ENCODE peak calls at places on chromosomes 7 and 10, in four cellular contexts. D is choroid plexus epithelial cell, V is skeletal muscle cell, O is cardiac fibroblast. S is an unnamed sample.

GRCh38 chr7:158802535-158803199 is 26.6 kb downstream of the ESYT2 start:
- DNase-seq in D (peak), V (no peak), O (peak), S (no peak)

GRCh38 chr7:20116869-20117268 is 100.3 kb downstream of the MACC1 start:
- DNase-seq in D (no peak), V (no peak), O (no peak), S (no peak)

GRCh38 chr10:62250594-62251198 is 17.9 kb downstream of the RTKN2 start:
- DNase-seq in D (peak), V (peak), O (peak), S (no peak)

GRCh38 chr10:99912057-99912456 is 97.7 kb downstream of the DNMBP start:
- DNase-seq in D (no peak), V (no peak), O (peak), S (no peak)

GRCh38 chr7:36261019-36261754 is 108.1 kb downstream of the EEPD1 start:
- DNase-seq in D (peak), V (peak), O (peak), S (no peak)

GRCh38 chr10:44240766-44241165 is 144.1 kb downstream of the CXCL12 start:
- DNase-seq in D (no peak), V (no peak), O (peak), S (no peak)

GRCh38 chr10:75941181-75941580 is 509.8 kb downstream of the LRMDA start:
- DNase-seq in D (no peak), V (no peak), O (no peak), S (no peak)

GRCh38 chr7:79420464-79420863 is 33.0 kb downstream of the MAGI2 start:
- DNase-seq in D (peak), V (peak), O (peak), S (no peak)

GRCh38 chr7:138885383-138886147 is 87.6 kb upstream of the ATP6V0A4 start:
- DNase-seq in D (no peak), V (no peak), O (no peak), S (no peak)

GRCh38 chr7:81769891-81770818 is at the start of gene HGF:
- DNase-seq in D (peak), V (peak), O (peak), S (peak)

GRCh38 chr10:73634397-73634796 is 6.9 kb downstream of the MYOZ1 start:
- DNase-seq in D (no peak), V (no peak), O (no peak), S (no peak)

GRCh38 chr10:59234814-59235429 is 58.5 kb downstream of the PHYHIPL start:
- DNase-seq in D (peak), V (no peak), O (peak), S (no peak)

GRCh38 chr10:130924138-130924819 is 387.2 kb downstream of the TCERG1L start:
- DNase-seq in D (no peak), V (no peak), O (no peak), S (no peak)

GRCh38 chr10:71489077-71489476 is 92.4 kb downstream of the CDH23 start:
- DNase-seq in D (no peak), V (no peak), O (no peak), S (no peak)

GRCh38 chr10:117131390-117132327 is 6.4 kb downstream of the VAX1 start:
- DNase-seq in D (no peak), V (no peak), O (no peak), S (no peak)

GRCh38 chr7:68694656-68695055 is 903.6 kb upstream of the AUTS2 start:
- DNase-seq in D (no peak), V (no peak), O (no peak), S (no peak)

GRCh38 chr7:121484089-121484763 is 88.1 kb upstream of the FAM3C start:
- DNase-seq in D (no peak), V (no peak), O (no peak), S (no peak)

GRCh38 chr7:121479466-121479865 is 83.4 kb upstream of the FAM3C start:
- DNase-seq in D (no peak), V (no peak), O (no peak), S (no peak)

GRCh38 chr7:121480058-121480457 is 84.0 kb upstream of the FAM3C start:
- DNase-seq in D (no peak), V (no peak), O (no peak), S (no peak)

GRCh38 chr7:121485457-121486243 is 89.5 kb upstream of the FAM3C start:
- DNase-seq in D (no peak), V (no peak), O (peak), S (no peak)

DNA sequence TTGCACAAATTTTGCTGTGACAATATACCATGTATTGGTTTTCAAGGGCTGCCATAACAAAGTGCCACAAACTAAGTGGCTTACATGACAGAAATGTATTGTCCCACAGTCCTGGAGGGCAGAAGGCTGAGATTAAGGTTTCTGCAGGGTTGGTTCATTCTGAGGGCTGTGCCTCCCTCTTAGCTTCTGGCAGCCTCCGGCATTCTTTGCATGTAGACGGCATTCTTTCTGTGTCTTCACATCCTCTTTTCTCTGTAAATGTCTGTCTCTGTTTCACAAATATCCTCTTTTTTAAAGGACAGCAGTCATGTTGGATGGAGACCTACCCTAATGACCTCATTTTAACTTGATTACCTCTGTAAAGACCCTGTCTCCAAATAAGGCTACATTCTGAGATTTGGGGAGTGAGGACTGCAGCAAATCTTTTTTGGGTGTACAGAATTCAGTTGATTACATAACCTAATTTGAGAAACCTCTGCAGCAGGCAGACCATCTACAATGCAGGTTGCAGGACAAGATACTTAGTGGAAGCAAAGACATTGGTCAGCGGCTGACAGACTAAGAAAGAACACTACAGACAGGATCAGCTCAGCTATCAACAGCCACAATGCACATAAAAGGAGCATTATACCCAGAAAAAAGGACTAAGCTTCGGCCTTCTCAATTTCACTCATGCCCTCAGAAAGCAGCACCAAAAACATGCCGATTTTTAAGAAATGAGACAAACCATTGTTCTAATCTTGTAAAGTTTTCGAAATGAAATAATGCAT is 84.6 kb upstream of the FAM3C start:
- DNase-seq in D (peak), V (no peak), O (no peak), S (no peak)
- H3K4me3 ChIP-seq in D (no peak), V (no peak), O (no peak), S (no peak)

GRCh38 chr10:14008648-14009072 is 322.1 kb downstream of the FRMD4A start:
- DNase-seq in D (peak), V (no peak), O (peak), S (no peak)

GRCh38 chr10:14009315-14010082 is 321.2 kb downstream of the FRMD4A start:
- DNase-seq in D (peak), V (peak), O (peak), S (no peak)

GRCh38 chr10:14010827-14011574 is 319.7 kb downstream of the FRMD4A start:
- DNase-seq in D (no peak), V (no peak), O (no peak), S (no peak)

GRCh38 chr10:14014423-14014822 is 316.3 kb downstream of the FRMD4A start:
- DNase-seq in D (no peak), V (no peak), O (no peak), S (no peak)

GRCh38 chr10:14010083-14010551 is 320.6 kb downstream of the FRMD4A start:
- DNase-seq in D (peak), V (peak), O (peak), S (no peak)
- H3K4me3 ChIP-seq in D (peak), V (peak), O (peak), S (peak)

GRCh38 chr7:1505731-1506550 is 1.8 kb upstream of the INTS1 start:
- DNase-seq in D (no peak), V (no peak), O (no peak), S (no peak)
- H3K4me3 ChIP-seq in D (no peak), V (no peak), O (no peak), S (no peak)

GRCh38 chr10:98380493-98381339 is 34.3 kb downstream of the PYROXD2 start:
- DNase-seq in D (no peak), V (no peak), O (no peak), S (no peak)
- H3K4me3 ChIP-seq in D (no peak), V (no peak), O (no peak), S (no peak)

GRCh38 chr10:3325954-3326353 is 153.4 kb upstream of the PITRM1 start:
- DNase-seq in D (no peak), V (no peak), O (no peak), S (no peak)

GRCh38 chr10:3324572-3324971 is 152.0 kb upstream of the PITRM1 start:
- DNase-seq in D (no peak), V (no peak), O (no peak), S (no peak)

GRCh38 chr10:3319811-3320226 is 147.2 kb upstream of the PITRM1 start:
- DNase-seq in D (no peak), V (no peak), O (no peak), S (no peak)

GRCh38 chr10:3321123-3321522 is 148.5 kb upstream of the PITRM1 start:
- DNase-seq in D (no peak), V (no peak), O (no peak), S (no peak)

DNA sequence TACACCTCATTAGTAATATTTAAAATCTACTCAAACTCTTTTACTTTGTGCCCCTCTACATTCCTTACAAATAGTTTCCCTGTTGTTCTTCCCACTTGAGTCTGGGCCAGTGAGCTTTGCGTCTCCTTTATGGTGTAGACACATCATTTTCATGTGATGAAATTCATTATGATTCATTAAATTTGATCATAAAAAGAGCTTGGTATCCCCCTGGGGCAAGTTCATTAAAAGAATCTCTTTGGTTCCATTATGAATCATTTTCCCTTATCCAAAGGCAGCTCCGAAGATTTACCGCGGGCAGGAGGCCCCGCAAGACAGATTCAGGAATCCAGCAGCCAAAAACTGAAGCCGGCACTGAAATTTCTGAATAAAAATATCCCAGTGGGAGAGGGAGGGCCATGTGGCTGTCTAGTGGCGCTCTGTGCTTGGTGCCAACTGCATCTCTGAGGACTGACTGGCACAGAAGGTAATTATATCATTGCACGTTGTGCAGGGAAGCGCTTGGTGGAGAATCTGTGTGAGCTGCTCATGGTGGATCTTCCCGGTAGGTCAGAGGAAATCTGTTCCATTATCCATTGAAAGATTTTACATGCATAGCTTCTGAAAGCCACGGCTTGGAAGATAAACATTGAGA is 151.4 kb upstream of the PITRM1 start:
- DNase-seq in D (no peak), V (peak), O (peak), S (no peak)
- H3K4me3 ChIP-seq in D (no peak), V (no peak), O (no peak), S (no peak)

GRCh38 chr7:136179154-136179553 is 202.0 kb upstream of the MTPN start:
- DNase-seq in D (no peak), V (no peak), O (no peak), S (no peak)
- H3K4me3 ChIP-seq in D (no peak), V (no peak), O (no peak), S (no peak)

GRCh38 chr7:25732771-25733217 is 419.2 kb upstream of the NFE2L3 start:
- DNase-seq in D (no peak), V (no peak), O (no peak), S (no peak)
- H3K4me3 ChIP-seq in D (no peak), V (no peak), O (no peak), S (no peak)

GRCh38 chr7:26419198-26419597 is 127.5 kb downstream of the SNX10 start:
- DNase-seq in D (no peak), V (no peak), O (no peak), S (no peak)
- H3K4me3 ChIP-seq in D (no peak), V (no peak), O (no peak), S (no peak)

GRCh38 chr7:92131764-92132330 is 2.4 kb downstream of the CYP51A1 start:
- DNase-seq in D (no peak), V (no peak), O (no peak), S (no peak)
- H3K4me3 ChIP-seq in D (peak), V (peak), O (peak), S (no peak)